ENCODE peak calls at places on chromosomes 12 and 14, in ten cellular contexts. One of them, this sample, is unnamed.

GRCh38 chr12:82688035-82688501 is 1.4 kb downstream of the TMTC2 start:
- DNase-seq in HepG2: no peak
- DNase-seq in heart right ventricle: no peak
- DNase-seq in upper lobe of right lung: no peak
- DNase-seq in esophagus muscularis mucosa: no peak
- DNase-seq in breast epithelium: no peak
- DNase-seq in IMR-90: no peak
- DNase-seq in endothelial cell of umbilical vein: peak; percentile 27
- DNase-seq in GM23338: no peak
- DNase-seq in spleen: no peak
- DNase-seq in this sample: no peak

GRCh38 chr12:8648598-8649205 is 13.9 kb downstream of the MFAP5 start:
- DNase-seq in HepG2: no peak
- DNase-seq in upper lobe of right lung: no peak
- DNase-seq in breast epithelium: no peak
- DNase-seq in esophagus muscularis mucosa: no peak
- DNase-seq in heart right ventricle: no peak
- DNase-seq in IMR-90: no peak
- DNase-seq in spleen: no peak
- DNase-seq in GM23338: no peak
- DNase-seq in endothelial cell of umbilical vein: no peak
- DNase-seq in this sample: no peak

GRCh38 chr14:85443001-85443400 is 86.9 kb upstream of the FLRT2 start:
- DNase-seq in upper lobe of right lung: no peak
- DNase-seq in breast epithelium: no peak
- DNase-seq in GM23338: no peak
- DNase-seq in esophagus muscularis mucosa: no peak
- DNase-seq in IMR-90: peak; percentile 8
- DNase-seq in heart right ventricle: no peak
- DNase-seq in endothelial cell of umbilical vein: no peak
- DNase-seq in spleen: no peak
- DNase-seq in HepG2: no peak
- DNase-seq in this sample: no peak

GRCh38 chr14:56892959-56893358 is 82.7 kb upstream of the OTX2 start:
- DNase-seq in breast epithelium: no peak
- DNase-seq in upper lobe of right lung: no peak
- DNase-seq in heart right ventricle: no peak
- DNase-seq in HepG2: no peak
- DNase-seq in endothelial cell of umbilical vein: no peak
- DNase-seq in GM23338: no peak
- DNase-seq in spleen: no peak
- DNase-seq in IMR-90: no peak
- DNase-seq in esophagus muscularis mucosa: peak; percentile 55
- DNase-seq in this sample: no peak

GRCh38 chr12:110694330-110694891 is 5.5 kb upstream of the HVCN1 start:
- DNase-seq in spleen: peak; percentile 83
- DNase-seq in IMR-90: no peak
- DNase-seq in upper lobe of right lung: peak; percentile 75
- DNase-seq in HepG2: no peak
- DNase-seq in breast epithelium: no peak
- DNase-seq in endothelial cell of umbilical vein: no peak
- DNase-seq in heart right ventricle: peak; percentile 69
- DNase-seq in GM23338: no peak
- DNase-seq in esophagus muscularis mucosa: no peak
- DNase-seq in this sample: no peak

GRCh38 chr12:12266389-12266872 is 413 bp downstream of the LRP6 start:
- DNase-seq in breast epithelium: no peak
- DNase-seq in HepG2: no peak
- DNase-seq in endothelial cell of umbilical vein: no peak
- DNase-seq in esophagus muscularis mucosa: no peak
- DNase-seq in spleen: no peak
- DNase-seq in heart right ventricle: peak; percentile 16
- DNase-seq in IMR-90: no peak
- DNase-seq in GM23338: peak; percentile 74
- DNase-seq in upper lobe of right lung: no peak
- DNase-seq in this sample: no peak

GRCh38 chr14:99737451-99737951 is 53.4 kb downstream of the CYP46A1 start:
- DNase-seq in upper lobe of right lung: peak; percentile 85
- DNase-seq in HepG2: no peak
- DNase-seq in heart right ventricle: peak; percentile 78
- DNase-seq in endothelial cell of umbilical vein: peak; percentile 79
- DNase-seq in esophagus muscularis mucosa: no peak
- DNase-seq in IMR-90: no peak
- DNase-seq in breast epithelium: no peak
- DNase-seq in spleen: no peak
- DNase-seq in GM23338: no peak
- DNase-seq in this sample: no peak

GRCh38 chr12:108620236-108620879 is 13.3 kb downstream of the SELPLG start:
- DNase-seq in endothelial cell of umbilical vein: no peak
- DNase-seq in IMR-90: peak; percentile 63
- DNase-seq in upper lobe of right lung: no peak
- DNase-seq in HepG2: peak; percentile 71
- DNase-seq in spleen: no peak
- DNase-seq in GM23338: no peak
- DNase-seq in breast epithelium: no peak
- DNase-seq in heart right ventricle: no peak
- DNase-seq in esophagus muscularis mucosa: no peak
- DNase-seq in this sample: no peak

GRCh38 chr14:78790262-78790661 is 620.1 kb downstream of the NRXN3 start:
- DNase-seq in esophagus muscularis mucosa: no peak
- DNase-seq in GM23338: peak; percentile 37
- DNase-seq in HepG2: no peak
- DNase-seq in IMR-90: no peak
- DNase-seq in upper lobe of right lung: no peak
- DNase-seq in spleen: no peak
- DNase-seq in endothelial cell of umbilical vein: no peak
- DNase-seq in heart right ventricle: no peak
- DNase-seq in breast epithelium: no peak
- DNase-seq in this sample: no peak
- TF ChIP-seq CTCF in esophagus muscularis mucosa: no peak
- TF ChIP-seq CTCF in GM23338: peak; percentile 58
- TF ChIP-seq CTCF in HepG2: no peak
- TF ChIP-seq CTCF in IMR-90: no peak
- TF ChIP-seq CTCF in upper lobe of right lung: no peak
- TF ChIP-seq CTCF in spleen: no peak
- TF ChIP-seq CTCF in endothelial cell of umbilical vein: no peak
- TF ChIP-seq CTCF in heart right ventricle: no peak
- TF ChIP-seq CTCF in breast epithelium: no peak
- TF ChIP-seq CTCF in this sample: no peak

GRCh38 chr12:24822121-24822899 is 126.6 kb downstream of the BCAT1 start:
- DNase-seq in heart right ventricle: no peak
- DNase-seq in upper lobe of right lung: no peak
- DNase-seq in GM23338: no peak
- DNase-seq in esophagus muscularis mucosa: no peak
- DNase-seq in IMR-90: peak; percentile 81
- DNase-seq in endothelial cell of umbilical vein: no peak
- DNase-seq in spleen: no peak
- DNase-seq in breast epithelium: no peak
- DNase-seq in HepG2: no peak
- DNase-seq in this sample: no peak

GRCh38 chr12:24820872-24821271 is 128.0 kb downstream of the BCAT1 start:
- DNase-seq in spleen: no peak
- DNase-seq in HepG2: no peak
- DNase-seq in heart right ventricle: no peak
- DNase-seq in GM23338: no peak
- DNase-seq in esophagus muscularis mucosa: no peak
- DNase-seq in upper lobe of right lung: no peak
- DNase-seq in breast epithelium: no peak
- DNase-seq in IMR-90: peak; percentile 75
- DNase-seq in endothelial cell of umbilical vein: no peak
- DNase-seq in this sample: no peak

GRCh38 chr12:24821691-24822090 is 127.2 kb downstream of the BCAT1 start:
- DNase-seq in GM23338: no peak
- DNase-seq in spleen: no peak
- DNase-seq in endothelial cell of umbilical vein: no peak
- DNase-seq in HepG2: no peak
- DNase-seq in breast epithelium: no peak
- DNase-seq in IMR-90: peak; percentile 77
- DNase-seq in esophagus muscularis mucosa: no peak
- DNase-seq in heart right ventricle: no peak
- DNase-seq in upper lobe of right lung: no peak
- DNase-seq in this sample: no peak

GRCh38 chr12:24823808-24824515 is 124.9 kb downstream of the BCAT1 start:
- DNase-seq in HepG2: no peak
- DNase-seq in IMR-90: no peak
- DNase-seq in upper lobe of right lung: no peak
- DNase-seq in breast epithelium: no peak
- DNase-seq in heart right ventricle: no peak
- DNase-seq in esophagus muscularis mucosa: no peak
- DNase-seq in endothelial cell of umbilical vein: no peak
- DNase-seq in spleen: no peak
- DNase-seq in GM23338: no peak
- DNase-seq in this sample: no peak
- H3K36me3 ChIP-seq in HepG2: peaks cover 32% of the 10 kb centered on the region
- H3K36me3 ChIP-seq in IMR-90: peaks cover 27% of the 10 kb centered on the region
- H3K36me3 ChIP-seq in upper lobe of right lung: no peaks in the 10 kb centered on the region
- H3K36me3 ChIP-seq in breast epithelium: no peaks in the 10 kb centered on the region
- H3K36me3 ChIP-seq in heart right ventricle: no peaks in the 10 kb centered on the region
- H3K36me3 ChIP-seq in esophagus muscularis mucosa: no peaks in the 10 kb centered on the region
- H3K36me3 ChIP-seq in endothelial cell of umbilical vein: peaks cover 12% of the 10 kb centered on the region
- H3K36me3 ChIP-seq in spleen: no peaks in the 10 kb centered on the region
- H3K36me3 ChIP-seq in GM23338: peaks cover 29% of the 10 kb centered on the region
- H3K36me3 ChIP-seq in this sample: no peaks in the 10 kb centered on the region

GRCh38 chr14:68922201-68922613 is 56.9 kb downstream of the ACTN1 start:
- DNase-seq in IMR-90: no peak
- DNase-seq in GM23338: no peak
- DNase-seq in esophagus muscularis mucosa: no peak
- DNase-seq in spleen: no peak
- DNase-seq in upper lobe of right lung: no peak
- DNase-seq in heart right ventricle: peak; percentile 30
- DNase-seq in breast epithelium: no peak
- DNase-seq in endothelial cell of umbilical vein: no peak
- DNase-seq in HepG2: no peak
- DNase-seq in this sample: no peak

GRCh38 chr14:68921049-68921448 is 58.1 kb downstream of the ACTN1 start:
- DNase-seq in spleen: no peak
- DNase-seq in HepG2: no peak
- DNase-seq in endothelial cell of umbilical vein: no peak
- DNase-seq in IMR-90: no peak
- DNase-seq in heart right ventricle: no peak
- DNase-seq in esophagus muscularis mucosa: no peak
- DNase-seq in upper lobe of right lung: no peak
- DNase-seq in breast epithelium: no peak
- DNase-seq in GM23338: no peak
- DNase-seq in this sample: no peak

GRCh38 chr14:68919129-68919927 is 59.8 kb downstream of the ACTN1 start:
- DNase-seq in upper lobe of right lung: no peak
- DNase-seq in spleen: no peak
- DNase-seq in breast epithelium: no peak
- DNase-seq in esophagus muscularis mucosa: no peak
- DNase-seq in heart right ventricle: no peak
- DNase-seq in GM23338: no peak
- DNase-seq in IMR-90: no peak
- DNase-seq in HepG2: no peak
- DNase-seq in endothelial cell of umbilical vein: no peak
- DNase-seq in this sample: no peak

GRCh38 chr14:68922886-68923285 is 56.2 kb downstream of the ACTN1 start:
- DNase-seq in spleen: no peak
- DNase-seq in upper lobe of right lung: no peak
- DNase-seq in heart right ventricle: no peak
- DNase-seq in endothelial cell of umbilical vein: no peak
- DNase-seq in IMR-90: no peak
- DNase-seq in esophagus muscularis mucosa: no peak
- DNase-seq in HepG2: no peak
- DNase-seq in GM23338: no peak
- DNase-seq in breast epithelium: no peak
- DNase-seq in this sample: no peak

DNA sequence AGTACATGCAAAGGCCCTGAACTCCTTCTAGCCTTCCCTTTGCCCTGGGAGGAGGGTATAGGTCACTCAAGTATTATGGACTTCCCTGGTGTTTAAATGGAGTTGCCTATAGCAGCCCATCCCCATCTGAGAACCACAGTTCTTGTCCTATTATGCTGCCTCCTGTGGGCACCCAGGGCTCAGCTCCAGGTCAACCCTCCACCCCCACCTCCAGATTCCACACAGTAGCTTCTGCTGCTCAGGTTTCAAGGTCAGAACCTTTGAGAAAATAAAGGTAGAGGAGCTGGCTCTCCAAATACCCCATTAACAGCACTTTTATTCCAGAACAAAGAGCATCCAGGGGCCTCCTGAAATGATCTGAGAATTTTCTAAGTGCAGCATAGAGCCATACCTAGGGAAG is 57.4 kb downstream of the ACTN1 start:
- DNase-seq in heart right ventricle: no peak
- DNase-seq in endothelial cell of umbilical vein: no peak
- DNase-seq in upper lobe of right lung: no peak
- DNase-seq in esophagus muscularis mucosa: no peak
- DNase-seq in HepG2: peak; percentile 32
- DNase-seq in IMR-90: no peak
- DNase-seq in GM23338: peak; percentile 50
- DNase-seq in spleen: no peak
- DNase-seq in breast epithelium: no peak
- DNase-seq in this sample: no peak
- TF ChIP-seq CTCF in heart right ventricle: no peak
- TF ChIP-seq CTCF in endothelial cell of umbilical vein: no peak
- TF ChIP-seq CTCF in upper lobe of right lung: no peak
- TF ChIP-seq CTCF in esophagus muscularis mucosa: no peak
- TF ChIP-seq CTCF in HepG2: peak; percentile 30
- TF ChIP-seq CTCF in IMR-90: peak; percentile 12
- TF ChIP-seq CTCF in GM23338: peak; percentile 13
- TF ChIP-seq CTCF in spleen: no peak
- TF ChIP-seq CTCF in breast epithelium: no peak
- TF ChIP-seq CTCF in this sample: no peak

GRCh38 chr12:4303750-4304149 is 17.3 kb upstream of the TIGAR start:
- DNase-seq in endothelial cell of umbilical vein: no peak
- DNase-seq in GM23338: no peak
- DNase-seq in upper lobe of right lung: no peak
- DNase-seq in esophagus muscularis mucosa: no peak
- DNase-seq in spleen: no peak
- DNase-seq in IMR-90: no peak
- DNase-seq in breast epithelium: no peak
- DNase-seq in heart right ventricle: no peak
- DNase-seq in HepG2: no peak
- DNase-seq in this sample: no peak

GRCh38 chr12:4301932-4302501 is 19.0 kb upstream of the TIGAR start:
- DNase-seq in upper lobe of right lung: no peak
- DNase-seq in IMR-90: no peak
- DNase-seq in heart right ventricle: no peak
- DNase-seq in esophagus muscularis mucosa: no peak
- DNase-seq in endothelial cell of umbilical vein: no peak
- DNase-seq in breast epithelium: no peak
- DNase-seq in HepG2: peak; percentile 26
- DNase-seq in spleen: no peak
- DNase-seq in GM23338: no peak
- DNase-seq in this sample: no peak

GRCh38 chr12:4300870-4301269 is 20.1 kb upstream of the TIGAR start:
- DNase-seq in endothelial cell of umbilical vein: no peak
- DNase-seq in GM23338: no peak
- DNase-seq in esophagus muscularis mucosa: no peak
- DNase-seq in breast epithelium: no peak
- DNase-seq in heart right ventricle: no peak
- DNase-seq in spleen: no peak
- DNase-seq in HepG2: no peak
- DNase-seq in upper lobe of right lung: no peak
- DNase-seq in IMR-90: no peak
- DNase-seq in this sample: no peak

GRCh38 chr12:4307593-4308333 is 13.2 kb upstream of the TIGAR start:
- DNase-seq in endothelial cell of umbilical vein: peak; percentile 71
- DNase-seq in esophagus muscularis mucosa: no peak
- DNase-seq in breast epithelium: peak; percentile 92
- DNase-seq in spleen: no peak
- DNase-seq in IMR-90: peak; percentile 79
- DNase-seq in upper lobe of right lung: peak; percentile 72
- DNase-seq in HepG2: peak; percentile 79
- DNase-seq in GM23338: peak; percentile 95
- DNase-seq in heart right ventricle: peak; percentile 52
- DNase-seq in this sample: no peak

GRCh38 chr12:4302881-4303280 is 18.1 kb upstream of the TIGAR start:
- DNase-seq in spleen: no peak
- DNase-seq in GM23338: no peak
- DNase-seq in breast epithelium: no peak
- DNase-seq in upper lobe of right lung: no peak
- DNase-seq in IMR-90: no peak
- DNase-seq in esophagus muscularis mucosa: no peak
- DNase-seq in endothelial cell of umbilical vein: no peak
- DNase-seq in HepG2: peak; percentile 31
- DNase-seq in heart right ventricle: no peak
- DNase-seq in this sample: no peak
- H3K36me3 ChIP-seq in spleen: peaks cover 30% of the 10 kb centered on the region
- H3K36me3 ChIP-seq in GM23338: peaks cover 48% of the 10 kb centered on the region
- H3K36me3 ChIP-seq in breast epithelium: no peaks in the 10 kb centered on the region
- H3K36me3 ChIP-seq in upper lobe of right lung: peaks cover 24% of the 10 kb centered on the region
- H3K36me3 ChIP-seq in IMR-90: no peaks in the 10 kb centered on the region
- H3K36me3 ChIP-seq in esophagus muscularis mucosa: peaks cover 68% of the 10 kb centered on the region
- H3K36me3 ChIP-seq in endothelial cell of umbilical vein: no peaks in the 10 kb centered on the region
- H3K36me3 ChIP-seq in HepG2: no peaks in the 10 kb centered on the region
- H3K36me3 ChIP-seq in heart right ventricle: no peaks in the 10 kb centered on the region
- H3K36me3 ChIP-seq in this sample: peaks cover 28% of the 10 kb centered on the region

This sample was measured in vagina.